ENCODE peak calls at places on chromosomes 11 and 22, in eight cellular contexts. W is gastrocnemius medialis, M is sigmoid colon, Q is transverse colon, P is IMR-90, J is esophagus squamous epithelium, V is Peyer's patch, G is upper lobe of left lung. Y is an unnamed sample.
A peak's percentile ranks its signal among the peaks of the same experiment; 100 is the strongest.

GRCh38 chr11:119797736-119798135 is 68.7 kb upstream of the NECTIN1 start:
- DNase-seq in W (no peak), M (no peak), Q (no peak), P (no peak), J (no peak), V (no peak), G (no peak), Y (no peak)

GRCh38 chr11:107591098-107591445 is at the start of gene ELMOD1:
- DNase-seq in W (peak; percentile 18), M (peak; percentile 73), Q (peak; percentile 19), P (peak; percentile 23), J (no peak), V (peak; percentile 49), G (peak; percentile 91), Y (no peak)

GRCh38 chr22:24424901-24425775 is 2.3 kb upstream of the ADORA2A start:
- DNase-seq in W (no peak), M (no peak), Q (no peak), P (no peak), J (no peak), V (no peak), G (no peak), Y (no peak)

GRCh38 chr11:71997594-71997993 is 1.1 kb upstream of the IL18BP start:
- DNase-seq in W (no peak), M (no peak), Q (no peak), P (no peak), J (no peak), V (no peak), G (no peak), Y (no peak)

GRCh38 chr11:69205929-69206612 is 50.3 kb downstream of the SMIM38 start:
- DNase-seq in W (no peak), M (no peak), Q (no peak), P (no peak), J (no peak), V (no peak), G (no peak), Y (no peak)

GRCh38 chr11:16028406-16028805 is 327.9 kb downstream of the SOX6 start:
- DNase-seq in W (no peak), M (no peak), Q (no peak), P (peak; percentile 45), J (no peak), V (no peak), G (no peak), Y (no peak)

GRCh38 chr11:73143126-73143838 is 1.2 kb upstream of the FCHSD2 start:
- DNase-seq in W (no peak), M (no peak), Q (no peak), P (peak; percentile 58), J (no peak), V (peak; percentile 58), G (no peak), Y (peak; percentile 69)

GRCh38 chr11:65917434-65918210 is 1.2 kb downstream of the C11orf68 start:
- DNase-seq in W (no peak), M (no peak), Q (no peak), P (no peak), J (no peak), V (no peak), G (peak; percentile 84), Y (no peak)

GRCh38 chr11:27470166-27470565 is 2.4 kb downstream of the LGR4 start:
- DNase-seq in W (no peak), M (no peak), Q (no peak), P (no peak), J (no peak), V (no peak), G (no peak), Y (no peak)

GRCh38 chr22:32920032-32920628 is 118.6 kb downstream of the TIMP3 start:
- DNase-seq in W (peak; percentile 40), M (peak; percentile 84), Q (peak; percentile 38), P (peak; percentile 33), J (no peak), V (peak; percentile 56), G (no peak), Y (peak; percentile 40)

GRCh38 chr11:123188508-123189165 is 6.4 kb downstream of the CLMP start:
- DNase-seq in W (no peak), M (no peak), Q (no peak), P (peak; percentile 99), J (no peak), V (no peak), G (no peak), Y (no peak)

GRCh38 chr11:94922675-94923347 is 50.5 kb downstream of the CWC15 start:
- DNase-seq in W (no peak), M (no peak), Q (no peak), P (no peak), J (no peak), V (no peak), G (no peak), Y (no peak)

GRCh38 chr11:61697093-61697492 is 16.9 kb downstream of the DAGLA start:
- DNase-seq in W (peak; percentile 80), M (no peak), Q (no peak), P (no peak), J (no peak), V (no peak), G (no peak), Y (no peak)

GRCh38 chr11:111336582-111337256 is 38.4 kb downstream of the POU2AF3 start:
- DNase-seq in W (no peak), M (no peak), Q (no peak), P (peak; percentile 61), J (no peak), V (no peak), G (no peak), Y (no peak)

GRCh38 chr11:134267466-134267865 is 8.7 kb upstream of the GLB1L3 start:
- DNase-seq in W (no peak), M (no peak), Q (no peak), P (no peak), J (no peak), V (no peak), G (no peak), Y (no peak)

GRCh38 chr11:118623291-118623655 is 15.9 kb downstream of the PHLDB1 start:
- DNase-seq in W (no peak), M (no peak), Q (no peak), P (peak; percentile 54), J (no peak), V (no peak), G (no peak), Y (no peak)

GRCh38 chr11:128399186-128399585 is 188.2 kb downstream of the ETS1 start:
- DNase-seq in W (no peak), M (no peak), Q (no peak), P (peak; percentile 87), J (no peak), V (no peak), G (no peak), Y (no peak)

GRCh38 chr22:22167791-22168189 is 76.8 kb upstream of the VPREB1 start:
- DNase-seq in W (no peak), M (no peak), Q (peak; percentile 56), P (no peak), J (no peak), V (peak; percentile 88), G (no peak), Y (no peak)

GRCh38 chr11:120773501-120774031 is 250.3 kb upstream of the TBCEL start:
- DNase-seq in W (no peak), M (peak; percentile 15), Q (no peak), P (no peak), J (no peak), V (no peak), G (no peak), Y (peak; percentile 37)

GRCh38 chr11:63641727-63642126 is 27.5 kb upstream of the PLAAT3 start:
- DNase-seq in W (no peak), M (no peak), Q (no peak), P (peak; percentile 10), J (no peak), V (no peak), G (no peak), Y (no peak)

GRCh38 chr22:44067033-44067432 is 42.9 kb downstream of the PARVB start:
- DNase-seq in W (no peak), M (no peak), Q (no peak), P (no peak), J (no peak), V (no peak), G (no peak), Y (no peak)
- TF ChIP-seq CTCF in W (no peak), M (no peak), Q (no peak), P (no peak), J (no peak), V (no peak), G (no peak), Y (no peak)

GRCh38 chr11:126608626-126609010 is 253.1 kb downstream of the ST3GAL4 start:
- DNase-seq in W (no peak), M (no peak), Q (no peak), P (no peak), J (no peak), V (no peak), G (no peak), Y (no peak)

GRCh38 chr11:126606484-126606883 is 251.0 kb downstream of the ST3GAL4 start:
- DNase-seq in W (no peak), M (no peak), Q (no peak), P (no peak), J (no peak), V (no peak), G (no peak), Y (no peak)

GRCh38 chr11:126607776-126608625 is 252.5 kb downstream of the ST3GAL4 start:
- DNase-seq in W (no peak), M (no peak), Q (no peak), P (no peak), J (no peak), V (no peak), G (peak; percentile 44), Y (no peak)

GRCh38 chr11:126604461-126604860 is 249.0 kb downstream of the ST3GAL4 start:
- DNase-seq in W (no peak), M (no peak), Q (no peak), P (no peak), J (no peak), V (no peak), G (no peak), Y (no peak)

GRCh38 chr11:126607374-126607773 is 251.9 kb downstream of the ST3GAL4 start:
- DNase-seq in W (no peak), M (no peak), Q (peak; percentile 25), P (peak; percentile 66), J (no peak), V (no peak), G (no peak), Y (no peak)
- H3K4me3 ChIP-seq in W (no peak overlapping the region), M (no peak overlapping the region), Q (no peak overlapping the region), P (no peak overlapping the region), J (no peak overlapping the region), V (no peak overlapping the region), G (no peak overlapping the region), Y (no peak overlapping the region)

GRCh38 chr22:29837780-29838598 is at the start of gene ASCC2:
- DNase-seq in W (peak; percentile 99), M (peak; percentile 99), Q (peak; percentile 100), P (peak; percentile 92), J (peak; percentile 87), V (peak; percentile 100), G (peak; percentile 98), Y (peak; percentile 100)
- TF ChIP-seq POLR2A in W (peak; percentile 96), M (peak; percentile 53), Q (peak; percentile 82), P (peak; percentile 44), J (peak; percentile 79), V (peak; percentile 72), G (no peak), Y (no peak)

DNA sequence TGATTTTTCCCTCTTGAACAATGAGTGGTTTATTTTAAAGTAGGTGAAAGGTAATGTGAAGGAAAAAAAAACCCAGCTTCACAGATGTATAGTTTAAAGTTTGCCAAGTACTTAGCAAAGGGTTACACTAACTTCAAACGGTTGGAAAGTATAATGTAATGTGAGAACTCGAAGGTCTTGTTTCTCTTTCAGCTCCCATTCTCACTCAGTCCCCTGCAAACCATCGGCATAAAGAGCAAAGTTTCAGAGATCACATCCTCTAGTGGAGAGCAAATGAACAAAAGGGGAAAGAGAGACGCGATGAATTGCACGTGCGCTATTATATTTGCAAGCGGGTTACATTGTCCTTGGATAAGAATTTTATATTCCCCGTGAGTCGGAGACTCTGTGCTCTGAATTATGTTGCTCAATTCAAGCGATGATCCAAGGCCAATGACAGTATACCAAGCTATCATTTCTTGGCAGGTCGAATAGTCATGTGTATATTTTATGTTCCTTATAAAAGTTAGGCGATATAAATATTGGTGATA is 37.6 kb upstream of the BIRC3 start:
- DNase-seq in W (no peak), M (no peak), Q (peak; percentile 39), P (peak; percentile 84), J (no peak), V (peak; percentile 64), G (no peak), Y (no peak)
- TF ChIP-seq CTCF in W (peak; percentile 18), M (peak; percentile 38), Q (peak; percentile 34), P (peak; percentile 33), J (peak; percentile 29), V (no peak), G (no peak), Y (no peak)